ENCODE peak calls at places on chromosomes 2 and 18, in seven cellular contexts. One of them, this sample, is unnamed.

GRCh38 chr2:72579595-72580180 is 246.1 kb downstream of the EXOC6B start:
- DNase-seq in suprapubic skin: no peak
- DNase-seq in IMR-90: peak; percentile 64
- DNase-seq in spleen: no peak
- DNase-seq in adrenal gland: no peak
- DNase-seq in transverse colon: no peak
- DNase-seq in ovary: no peak
- DNase-seq in this sample: no peak

GRCh38 chr2:216392945-216393840 is 19.1 kb upstream of the SMARCAL1 start:
- DNase-seq in spleen: no peak
- DNase-seq in adrenal gland: no peak
- DNase-seq in IMR-90: no peak
- DNase-seq in transverse colon: no peak
- DNase-seq in ovary: no peak
- DNase-seq in suprapubic skin: no peak
- DNase-seq in this sample: no peak

GRCh38 chr2:50448556-50448955 is 583.4 kb downstream of the NRXN1 start:
- DNase-seq in suprapubic skin: no peak
- DNase-seq in transverse colon: no peak
- DNase-seq in ovary: no peak
- DNase-seq in adrenal gland: no peak
- DNase-seq in IMR-90: no peak
- DNase-seq in spleen: no peak
- DNase-seq in this sample: no peak

GRCh38 chr18:42635378-42636048 is 480.0 kb downstream of the RIT2 start:
- DNase-seq in transverse colon: no peak
- DNase-seq in IMR-90: no peak
- DNase-seq in adrenal gland: no peak
- DNase-seq in ovary: no peak
- DNase-seq in spleen: no peak
- DNase-seq in suprapubic skin: no peak
- DNase-seq in this sample: no peak

GRCh38 chr18:2237706-2238105 is 333.6 kb downstream of the METTL4 start:
- DNase-seq in suprapubic skin: no peak
- DNase-seq in transverse colon: no peak
- DNase-seq in adrenal gland: no peak
- DNase-seq in IMR-90: no peak
- DNase-seq in spleen: no peak
- DNase-seq in ovary: no peak
- DNase-seq in this sample: no peak

GRCh38 chr2:145085616-145086015 is 565.7 kb upstream of the ZEB2 start:
- DNase-seq in IMR-90: peak; percentile 36
- DNase-seq in suprapubic skin: no peak
- DNase-seq in transverse colon: no peak
- DNase-seq in adrenal gland: no peak
- DNase-seq in spleen: no peak
- DNase-seq in ovary: no peak
- DNase-seq in this sample: no peak

GRCh38 chr2:75481041-75481836 is 79.5 kb downstream of the EVA1A start:
- DNase-seq in ovary: no peak
- DNase-seq in suprapubic skin: no peak
- DNase-seq in IMR-90: peak; percentile 41
- DNase-seq in adrenal gland: no peak
- DNase-seq in transverse colon: no peak
- DNase-seq in spleen: no peak
- DNase-seq in this sample: no peak

GRCh38 chr2:192645811-192646598 is 451.3 kb upstream of the TMEFF2 start:
- DNase-seq in spleen: no peak
- DNase-seq in ovary: no peak
- DNase-seq in adrenal gland: no peak
- DNase-seq in transverse colon: no peak
- DNase-seq in IMR-90: no peak
- DNase-seq in suprapubic skin: no peak
- DNase-seq in this sample: no peak

GRCh38 chr2:8563814-8564474 is 117.9 kb upstream of the ID2 start:
- DNase-seq in ovary: no peak
- DNase-seq in transverse colon: peak; percentile 5
- DNase-seq in spleen: no peak
- DNase-seq in adrenal gland: peak; percentile 7
- DNase-seq in IMR-90: no peak
- DNase-seq in suprapubic skin: peak; percentile 74
- DNase-seq in this sample: peak; percentile 28

GRCh38 chr2:226836548-226836885 is 663 bp downstream of the RHBDD1 start:
- DNase-seq in suprapubic skin: no peak
- DNase-seq in transverse colon: no peak
- DNase-seq in ovary: no peak
- DNase-seq in adrenal gland: no peak
- DNase-seq in spleen: no peak
- DNase-seq in IMR-90: no peak
- DNase-seq in this sample: no peak

GRCh38 chr18:40962784-40963183 is 992.2 kb upstream of the PIK3C3 start:
- DNase-seq in IMR-90: peak; percentile 7
- DNase-seq in spleen: no peak
- DNase-seq in suprapubic skin: no peak
- DNase-seq in adrenal gland: no peak
- DNase-seq in ovary: no peak
- DNase-seq in transverse colon: no peak
- DNase-seq in this sample: no peak

GRCh38 chr2:143974262-143974661 is 545.7 kb downstream of the ZEB2 start:
- DNase-seq in ovary: no peak
- DNase-seq in IMR-90: peak; percentile 85
- DNase-seq in adrenal gland: no peak
- DNase-seq in spleen: no peak
- DNase-seq in suprapubic skin: no peak
- DNase-seq in transverse colon: no peak
- DNase-seq in this sample: no peak

GRCh38 chr18:38940863-38941531 is 1375.4 kb upstream of the CELF4 start:
- DNase-seq in adrenal gland: no peak
- DNase-seq in ovary: no peak
- DNase-seq in spleen: no peak
- DNase-seq in transverse colon: no peak
- DNase-seq in IMR-90: peak; percentile 53
- DNase-seq in suprapubic skin: no peak
- DNase-seq in this sample: no peak

GRCh38 chr2:182866461-182867369 is at the start of gene FRZB:
- DNase-seq in transverse colon: peak; percentile 32
- DNase-seq in adrenal gland: peak; percentile 24
- DNase-seq in ovary: peak; percentile 80
- DNase-seq in IMR-90: peak; percentile 73
- DNase-seq in suprapubic skin: peak; percentile 86
- DNase-seq in spleen: peak; percentile 79
- DNase-seq in this sample: peak; percentile 88

GRCh38 chr2:237281900-237282306 is 132.1 kb downstream of the COL6A3 start:
- DNase-seq in IMR-90: peak; percentile 97
- DNase-seq in suprapubic skin: no peak
- DNase-seq in ovary: no peak
- DNase-seq in adrenal gland: no peak
- DNase-seq in spleen: no peak
- DNase-seq in transverse colon: no peak
- DNase-seq in this sample: no peak

GRCh38 chr2:11761259-11761658 is 14.8 kb downstream of the LPIN1 start:
- DNase-seq in spleen: no peak
- DNase-seq in transverse colon: no peak
- DNase-seq in adrenal gland: no peak
- DNase-seq in suprapubic skin: no peak
- DNase-seq in ovary: no peak
- DNase-seq in IMR-90: no peak
- DNase-seq in this sample: no peak

GRCh38 chr2:42929577-42929984 is 137.2 kb upstream of the HAAO start:
- DNase-seq in adrenal gland: no peak
- DNase-seq in ovary: peak; percentile 33
- DNase-seq in transverse colon: no peak
- DNase-seq in suprapubic skin: no peak
- DNase-seq in spleen: no peak
- DNase-seq in IMR-90: no peak
- DNase-seq in this sample: no peak

GRCh38 chr2:42931147-42931817 is 138.9 kb upstream of the HAAO start:
- DNase-seq in spleen: no peak
- DNase-seq in IMR-90: no peak
- DNase-seq in transverse colon: peak; percentile 44
- DNase-seq in suprapubic skin: no peak
- DNase-seq in ovary: no peak
- DNase-seq in adrenal gland: no peak
- DNase-seq in this sample: no peak

GRCh38 chr2:42931818-42932195 is 139.4 kb upstream of the HAAO start:
- DNase-seq in suprapubic skin: no peak
- DNase-seq in adrenal gland: no peak
- DNase-seq in ovary: peak; percentile 33
- DNase-seq in IMR-90: peak; percentile 28
- DNase-seq in transverse colon: no peak
- DNase-seq in spleen: no peak
- DNase-seq in this sample: no peak

GRCh38 chr2:42928692-42929576 is 136.6 kb upstream of the HAAO start:
- DNase-seq in suprapubic skin: no peak
- DNase-seq in ovary: peak; percentile 36
- DNase-seq in spleen: no peak
- DNase-seq in adrenal gland: no peak
- DNase-seq in IMR-90: peak; percentile 47
- DNase-seq in transverse colon: peak; percentile 79
- DNase-seq in this sample: no peak

DNA sequence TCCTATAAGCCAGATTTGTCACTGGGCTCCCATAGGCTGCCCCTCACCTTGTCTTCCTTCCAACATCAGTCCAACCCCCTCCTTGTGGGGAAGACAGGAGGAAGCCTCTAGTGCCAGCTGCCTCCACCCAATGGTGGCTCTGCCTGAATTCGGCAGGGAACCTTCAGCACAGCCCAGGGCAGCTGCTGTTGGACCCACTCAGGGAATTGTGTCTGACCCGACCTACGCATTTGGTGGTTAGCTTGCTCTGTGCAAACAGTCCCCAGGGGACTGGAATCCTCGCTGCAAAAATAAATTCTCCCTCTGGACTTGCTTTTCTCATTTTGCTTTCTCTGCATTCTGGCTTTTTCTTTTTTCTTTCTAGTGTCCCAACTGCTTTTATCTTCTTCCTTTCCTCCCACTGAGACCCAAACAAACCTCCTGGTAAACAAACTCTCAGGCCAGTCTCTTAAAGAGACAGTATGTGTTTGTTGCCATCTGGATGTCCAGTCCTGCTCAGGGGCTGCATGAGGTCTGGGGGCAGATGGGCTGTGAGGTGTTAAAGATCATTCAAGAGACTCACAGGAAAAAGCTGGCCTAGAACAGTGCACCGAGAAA is 137.7 kb upstream of the HAAO start:
- DNase-seq in suprapubic skin: no peak
- DNase-seq in ovary: peak; percentile 61
- DNase-seq in IMR-90: peak; percentile 82
- DNase-seq in transverse colon: no peak
- DNase-seq in spleen: no peak
- DNase-seq in adrenal gland: no peak
- DNase-seq in this sample: no peak
- H3K4me3 ChIP-seq in suprapubic skin: no peak overlapping the region
- H3K4me3 ChIP-seq in ovary: no peak overlapping the region
- H3K4me3 ChIP-seq in IMR-90: no peak overlapping the region
- H3K4me3 ChIP-seq in transverse colon: no peak overlapping the region
- H3K4me3 ChIP-seq in spleen: no peak overlapping the region
- H3K4me3 ChIP-seq in adrenal gland: no peak overlapping the region
- H3K4me3 ChIP-seq in this sample: no peak overlapping the region

DNA sequence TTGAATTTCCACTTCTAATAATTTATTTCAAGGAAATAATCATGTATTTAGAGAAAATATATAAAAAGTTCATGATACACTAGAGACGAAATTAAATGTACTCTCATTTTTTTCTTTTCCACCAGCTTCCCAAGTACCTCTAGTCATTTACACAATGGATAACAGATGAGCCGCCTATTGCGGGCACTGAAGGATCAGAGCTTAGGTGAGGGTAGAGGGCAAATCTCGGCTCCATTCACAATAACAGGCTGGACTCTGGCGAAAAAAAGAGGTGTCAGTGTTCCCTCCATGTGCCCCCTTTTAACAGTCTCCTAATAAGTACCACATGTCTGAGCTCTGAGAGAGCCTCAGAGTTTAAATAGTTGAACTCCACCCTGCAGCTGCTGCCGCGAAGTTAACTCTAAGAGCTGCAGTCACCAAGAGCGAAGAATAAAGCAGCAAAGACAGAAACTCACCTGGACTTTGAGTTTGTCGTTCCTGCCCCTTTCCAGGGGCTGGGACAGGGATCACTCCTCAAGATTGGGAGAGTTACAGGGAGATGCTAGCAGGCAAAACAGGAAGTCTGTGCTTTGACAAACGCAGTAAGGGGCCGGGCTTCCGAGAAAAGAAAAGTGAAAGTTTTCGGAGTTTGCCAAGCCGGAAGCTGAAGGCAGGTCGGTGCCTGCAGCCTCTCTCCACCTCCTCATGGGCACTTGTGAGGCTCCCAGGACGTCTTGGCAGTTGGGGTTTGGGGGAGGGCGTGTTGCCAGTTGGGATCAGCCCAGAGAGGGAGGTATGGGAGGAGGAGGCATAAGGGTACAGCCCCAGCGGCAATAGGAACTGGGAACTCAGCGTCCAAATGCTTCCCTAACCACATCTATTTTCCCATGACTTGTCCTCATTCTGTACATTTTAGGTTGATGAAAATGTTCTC is at the start of gene SP110:
- DNase-seq in adrenal gland: peak; percentile 81
- DNase-seq in suprapubic skin: peak; percentile 87
- DNase-seq in IMR-90: peak; percentile 80
- DNase-seq in ovary: peak; percentile 82
- DNase-seq in spleen: peak; percentile 93
- DNase-seq in transverse colon: peak; percentile 86
- DNase-seq in this sample: peak; percentile 89
- TF ChIP-seq POLR2A in adrenal gland: peak; percentile 39
- TF ChIP-seq POLR2A in suprapubic skin: no peak
- TF ChIP-seq POLR2A in IMR-90: no peak
- TF ChIP-seq POLR2A in ovary: no peak
- TF ChIP-seq POLR2A in spleen: peak; percentile 28
- TF ChIP-seq POLR2A in transverse colon: peak; percentile 63
- TF ChIP-seq POLR2A in this sample: peak; percentile 9

GRCh38 chr2:238290079-238290478 is 1.7 kb upstream of the PER2 start:
- DNase-seq in transverse colon: peak; percentile 90
- DNase-seq in suprapubic skin: peak; percentile 89
- DNase-seq in IMR-90: no peak
- DNase-seq in spleen: peak; percentile 82
- DNase-seq in adrenal gland: no peak
- DNase-seq in ovary: no peak
- DNase-seq in this sample: peak; percentile 72
- H3K4me3 ChIP-seq in transverse colon: no peak overlapping the region
- H3K4me3 ChIP-seq in suprapubic skin: peak overlapping the region; percentile 78
- H3K4me3 ChIP-seq in IMR-90: no peak overlapping the region
- H3K4me3 ChIP-seq in spleen: no peak overlapping the region
- H3K4me3 ChIP-seq in adrenal gland: no peak overlapping the region
- H3K4me3 ChIP-seq in ovary: no peak overlapping the region
- H3K4me3 ChIP-seq in this sample: no peak overlapping the region

GRCh38 chr2:207330912-207331311 is 165.2 kb upstream of the KLF7 start:
- DNase-seq in IMR-90: peak; percentile 97
- DNase-seq in suprapubic skin: no peak
- DNase-seq in ovary: no peak
- DNase-seq in adrenal gland: peak; percentile 76
- DNase-seq in transverse colon: no peak
- DNase-seq in spleen: no peak
- DNase-seq in this sample: no peak
- TF ChIP-seq POLR2A in IMR-90: no peak
- TF ChIP-seq POLR2A in suprapubic skin: no peak
- TF ChIP-seq POLR2A in ovary: no peak
- TF ChIP-seq POLR2A in adrenal gland: peak; percentile 8
- TF ChIP-seq POLR2A in transverse colon: no peak
- TF ChIP-seq POLR2A in spleen: no peak
- TF ChIP-seq POLR2A in this sample: no peak